ENCODE peak calls at places on chromosomes 16 and 17, in eight cellular contexts. Y is esophagus squamous epithelium, G is gastrocnemius medialis, E is H54, D is uterus, Z is H1, M is lower leg skin, X is breast epithelium. A is an unnamed sample.

GRCh38 chr16:11004957-11005610 is 60.7 kb downstream of the CLEC16A start:
- DNase-seq in M (no peak), E (peak; percentile 28), Y (no peak), D (no peak), Z (no peak), G (no peak), X (no peak), A (no peak)

GRCh38 chr16:68284847-68285246 is 20.5 kb downstream of the SLC7A6 start:
- DNase-seq in M (no peak), D (no peak), X (no peak), Y (no peak), G (no peak), Z (no peak), E (no peak), A (no peak)

GRCh38 chr16:17330019-17330570 is 140.7 kb downstream of the XYLT1 start:
- DNase-seq in D (no peak), Y (no peak), M (no peak), Z (no peak), G (no peak), E (no peak), X (no peak), A (no peak)

GRCh38 chr17:54046570-54046969 is 223.8 kb downstream of the KIF2B start:
- DNase-seq in Y (no peak), Z (no peak), D (no peak), E (no peak), X (no peak), G (no peak), M (no peak), A (no peak)

GRCh38 chr17:48456584-48456983 is 26.6 kb upstream of the SKAP1 start:
- DNase-seq in Z (no peak), G (no peak), Y (no peak), D (no peak), E (no peak), M (no peak), X (no peak), A (peak; percentile 63)

GRCh38 chr16:54174201-54174600 is 112.4 kb downstream of the IRX3 start:
- DNase-seq in G (no peak), E (no peak), Z (no peak), M (no peak), Y (no peak), X (no peak), D (no peak), A (no peak)

GRCh38 chr16:25478476-25478875 is 213.3 kb upstream of the HS3ST4 start:
- DNase-seq in Y (no peak), D (no peak), G (no peak), E (no peak), X (no peak), M (no peak), Z (no peak), A (no peak)

GRCh38 chr17:9241774-9242496 is 220.6 kb downstream of the NTN1 start:
- DNase-seq in D (no peak), E (no peak), Y (no peak), X (no peak), Z (no peak), M (no peak), G (no peak), A (no peak)

GRCh38 chr16:67246081-67246944 is 968 bp downstream of the FHOD1 start:
- DNase-seq in G (peak; percentile 76), Z (peak; percentile 88), E (no peak), D (peak; percentile 71), M (peak; percentile 95), X (peak; percentile 92), Y (no peak), A (peak; percentile 75)

GRCh38 chr16:89230210-89230609 is 12.7 kb downstream of the ZNF778 start:
- DNase-seq in Z (no peak), D (no peak), G (no peak), E (no peak), Y (no peak), X (no peak), M (no peak), A (no peak)

GRCh38 chr17:48240562-48241130 is 133.1 kb downstream of the SNX11 start:
- DNase-seq in Y (no peak), Z (no peak), X (no peak), D (no peak), M (no peak), G (no peak), E (no peak), A (no peak)

GRCh38 chr16:48687421-48688038 is 77.5 kb upstream of the N4BP1 start:
- DNase-seq in G (no peak), E (peak; percentile 64), X (no peak), Y (no peak), D (peak; percentile 18), Z (no peak), M (no peak), A (peak; percentile 60)

GRCh38 chr16:30076276-30076791 is 540 bp downstream of the PPP4C start:
- DNase-seq in E (no peak), M (no peak), D (no peak), Y (no peak), X (no peak), G (no peak), Z (no peak), A (no peak)

GRCh38 chr16:88298166-88298881 is 84.4 kb upstream of the ZNF469 start:
- DNase-seq in G (no peak), Y (no peak), X (no peak), E (no peak), M (peak; percentile 90), D (no peak), Z (no peak), A (no peak)

GRCh38 chr17:1485748-1486376 is 6.6 kb downstream of the MYO1C start:
- DNase-seq in G (peak; percentile 35), Y (no peak), X (peak; percentile 63), Z (no peak), M (peak; percentile 95), D (peak; percentile 72), E (peak; percentile 77), A (peak; percentile 53)

GRCh38 chr16:89722392-89723278 is 1.3 kb downstream of the ZNF276 start:
- DNase-seq in D (peak; percentile 66), M (peak; percentile 95), X (peak; percentile 66), G (no peak), Z (no peak), Y (peak; percentile 46), E (no peak), A (peak; percentile 86)

DNA sequence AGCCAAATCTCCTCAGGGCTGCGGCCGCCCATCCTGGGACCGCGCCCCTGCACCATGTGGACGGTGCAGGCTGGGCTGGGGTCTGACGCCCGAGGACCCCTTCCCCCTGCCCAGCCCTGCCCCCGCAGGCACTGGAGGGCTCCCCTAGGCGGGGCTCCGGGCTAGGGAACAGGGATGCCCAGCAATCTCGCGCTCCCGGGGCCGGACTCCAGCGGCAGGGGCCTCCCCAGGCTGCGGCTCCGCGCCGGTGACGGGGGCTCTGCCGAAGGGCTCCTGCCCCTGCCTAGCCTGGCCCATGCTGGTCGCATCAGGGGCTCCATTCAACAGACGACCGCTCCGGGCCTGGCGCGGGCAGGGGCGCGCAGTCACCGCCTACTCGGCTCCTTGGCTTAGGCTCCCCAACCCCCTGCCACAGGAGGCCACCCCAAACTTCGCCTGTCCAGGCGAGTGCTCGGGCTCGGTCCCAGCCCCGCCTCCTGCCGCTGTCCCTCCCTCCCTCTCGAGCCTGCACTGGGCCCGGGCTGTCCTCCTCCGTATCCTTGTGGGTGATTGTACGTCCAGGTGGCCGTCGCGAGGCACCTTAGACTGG is 27.4 kb upstream of the ADORA2B start:
- DNase-seq in M (peak; percentile 80), D (no peak), G (no peak), E (no peak), X (no peak), Y (no peak), Z (no peak), A (no peak)
- TF ChIP-seq POLR2A in M (no peak), D (no peak), G (no peak), E (no peak), X (no peak), Y (no peak), Z (no peak), A (no peak)

GRCh38 chr16:87143661-87144121 is 173.5 kb downstream of the C16orf95 start:
- DNase-seq in M (no peak), Y (no peak), E (no peak), D (no peak), G (no peak), Z (no peak), X (no peak), A (no peak)

GRCh38 chr16:87138868-87139267 is 178.3 kb downstream of the C16orf95 start:
- DNase-seq in X (no peak), G (no peak), Z (no peak), E (no peak), Y (no peak), D (no peak), M (peak; percentile 76), A (no peak)

GRCh38 chr16:87144232-87144631 is 173.0 kb downstream of the C16orf95 start:
- DNase-seq in M (no peak), Z (no peak), Y (no peak), D (no peak), E (no peak), X (no peak), G (no peak), A (no peak)

GRCh38 chr16:87138316-87138715 is 178.9 kb downstream of the C16orf95 start:
- DNase-seq in X (no peak), M (peak; percentile 74), Z (no peak), G (no peak), Y (no peak), E (no peak), D (no peak), A (no peak)

GRCh38 chr16:87140211-87141200 is 176.7 kb downstream of the C16orf95 start:
- DNase-seq in Y (no peak), Z (no peak), X (no peak), M (no peak), G (no peak), E (no peak), D (no peak), A (no peak)
- TF ChIP-seq POLR2A in Y (no peak), Z (no peak), X (no peak), M (no peak), G (no peak), E (no peak), D (no peak), A (no peak)

GRCh38 chr16:23823475-23824407 is 12.0 kb upstream of the PRKCB start:
- DNase-seq in D (no peak), Y (no peak), X (no peak), E (no peak), Z (no peak), M (peak; percentile 45), G (no peak), A (no peak)
- TF ChIP-seq POLR2A in D (no peak), Y (no peak), X (no peak), E (no peak), Z (no peak), M (no peak), G (no peak), A (no peak)

DNA sequence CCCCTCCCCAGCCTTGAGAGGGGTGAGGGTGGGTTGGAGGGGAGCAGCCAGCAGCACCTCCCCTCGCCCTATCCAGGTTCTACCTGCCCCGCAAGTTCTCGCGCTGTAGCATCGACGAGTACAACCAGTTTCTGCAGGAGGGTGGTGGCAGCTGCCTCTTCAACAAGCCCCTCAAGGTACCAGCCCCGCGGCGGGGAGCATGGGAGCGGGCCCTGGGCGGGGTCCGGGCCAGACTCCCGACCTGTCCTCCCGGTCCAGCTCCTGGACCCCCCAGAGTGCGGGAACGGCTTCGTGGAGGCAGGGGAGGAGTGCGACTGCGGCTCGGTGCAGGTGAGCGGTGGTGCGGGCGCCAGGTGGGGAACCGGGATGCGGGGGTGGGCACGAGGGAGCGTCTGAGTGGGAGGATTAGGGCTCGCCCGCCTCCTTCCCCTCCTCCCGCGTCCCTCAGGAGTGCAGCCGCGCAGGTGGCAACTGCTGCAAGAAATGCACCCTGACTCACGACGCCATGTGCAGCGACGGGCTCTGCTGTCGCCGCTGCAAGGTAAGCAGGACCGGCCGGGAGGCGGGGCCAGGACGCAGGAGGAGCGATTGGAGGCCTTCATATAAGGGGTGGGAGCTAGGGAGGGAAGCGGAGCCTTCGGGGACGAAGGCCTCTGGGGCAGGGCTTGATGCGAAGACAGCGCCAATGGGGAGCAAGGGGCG is 16.5 kb downstream of the ADAM11 start:
- DNase-seq in Y (peak; percentile 88), M (peak; percentile 99), G (peak; percentile 87), X (peak; percentile 95), Z (peak; percentile 99), E (peak; percentile 99), D (peak; percentile 98), A (peak; percentile 98)
- TF ChIP-seq POLR2A in Y (no peak), M (no peak), G (no peak), X (no peak), Z (no peak), E (peak; percentile 22), D (no peak), A (no peak)

A was measured in erythroblast.